ENCODE peak calls at places on chromosome 3, in eight cellular contexts. One of them, this sample, is unnamed.

GRCh38 chr3:148330486-148330885 is 367.2 kb upstream of the AGTR1 start:
- DNase-seq in astrocyte: no peak
- DNase-seq in nucleus accumbens: no peak
- DNase-seq in EL: no peak
- DNase-seq in stimulated activated effector memory CD8-positive, alpha-beta T cell treated with anti-CD3 and anti-CD28 coated beads, Interleukin-12 subunit alpha, Interleukin-12 subunit beta, amount 100 ng/mL, for 72 hours: no peak
- DNase-seq in B cell: no peak
- DNase-seq in fibroblast of pulmonary artery: no peak
- DNase-seq in stromal cell of bone marrow: no peak
- DNase-seq in this sample: no peak

GRCh38 chr3:42742688-42743087 is 30.4 kb downstream of the CCDC13 start:
- DNase-seq in astrocyte: no peak
- DNase-seq in fibroblast of pulmonary artery: no peak
- DNase-seq in stimulated activated effector memory CD8-positive, alpha-beta T cell treated with anti-CD3 and anti-CD28 coated beads, Interleukin-12 subunit alpha, Interleukin-12 subunit beta, amount 100 ng/mL, for 72 hours: peak; percentile 36
- DNase-seq in stromal cell of bone marrow: no peak
- DNase-seq in B cell: no peak
- DNase-seq in EL: no peak
- DNase-seq in nucleus accumbens: no peak
- DNase-seq in this sample: no peak

GRCh38 chr3:99900248-99900647 is 82.6 kb downstream of the CMSS1 start:
- DNase-seq in B cell: no peak
- DNase-seq in astrocyte: no peak
- DNase-seq in EL: no peak
- DNase-seq in stimulated activated effector memory CD8-positive, alpha-beta T cell treated with anti-CD3 and anti-CD28 coated beads, Interleukin-12 subunit alpha, Interleukin-12 subunit beta, amount 100 ng/mL, for 72 hours: no peak
- DNase-seq in fibroblast of pulmonary artery: no peak
- DNase-seq in nucleus accumbens: no peak
- DNase-seq in stromal cell of bone marrow: no peak
- DNase-seq in this sample: no peak

GRCh38 chr3:168134931-168135330 is 39.2 kb upstream of the GOLIM4 start:
- DNase-seq in fibroblast of pulmonary artery: no peak
- DNase-seq in EL: no peak
- DNase-seq in stromal cell of bone marrow: peak; percentile 45
- DNase-seq in stimulated activated effector memory CD8-positive, alpha-beta T cell treated with anti-CD3 and anti-CD28 coated beads, Interleukin-12 subunit alpha, Interleukin-12 subunit beta, amount 100 ng/mL, for 72 hours: no peak
- DNase-seq in B cell: no peak
- DNase-seq in nucleus accumbens: no peak
- DNase-seq in astrocyte: no peak
- DNase-seq in this sample: no peak

GRCh38 chr3:146470424-146470990 is 1.1 kb upstream of the PLSCR2 start:
- DNase-seq in B cell: no peak
- DNase-seq in stimulated activated effector memory CD8-positive, alpha-beta T cell treated with anti-CD3 and anti-CD28 coated beads, Interleukin-12 subunit alpha, Interleukin-12 subunit beta, amount 100 ng/mL, for 72 hours: no peak
- DNase-seq in nucleus accumbens: no peak
- DNase-seq in fibroblast of pulmonary artery: no peak
- DNase-seq in stromal cell of bone marrow: no peak
- DNase-seq in EL: no peak
- DNase-seq in astrocyte: no peak
- DNase-seq in this sample: no peak

GRCh38 chr3:114442251-114442650 is 148.4 kb downstream of the TIGIT start:
- DNase-seq in stimulated activated effector memory CD8-positive, alpha-beta T cell treated with anti-CD3 and anti-CD28 coated beads, Interleukin-12 subunit alpha, Interleukin-12 subunit beta, amount 100 ng/mL, for 72 hours: no peak
- DNase-seq in astrocyte: peak; percentile 68
- DNase-seq in EL: peak; percentile 72
- DNase-seq in fibroblast of pulmonary artery: peak; percentile 43
- DNase-seq in stromal cell of bone marrow: no peak
- DNase-seq in nucleus accumbens: no peak
- DNase-seq in B cell: no peak
- DNase-seq in this sample: no peak

GRCh38 chr3:50408445-50408953 is 49.2 kb upstream of the TMEM115 start:
- DNase-seq in stromal cell of bone marrow: no peak
- DNase-seq in fibroblast of pulmonary artery: no peak
- DNase-seq in B cell: no peak
- DNase-seq in EL: no peak
- DNase-seq in stimulated activated effector memory CD8-positive, alpha-beta T cell treated with anti-CD3 and anti-CD28 coated beads, Interleukin-12 subunit alpha, Interleukin-12 subunit beta, amount 100 ng/mL, for 72 hours: no peak
- DNase-seq in nucleus accumbens: no peak
- DNase-seq in astrocyte: no peak
- DNase-seq in this sample: no peak

GRCh38 chr3:26712211-26713026 is 89.8 kb downstream of the LRRC3B start:
- DNase-seq in EL: peak; percentile 21
- DNase-seq in stromal cell of bone marrow: peak; percentile 10
- DNase-seq in fibroblast of pulmonary artery: peak; percentile 23
- DNase-seq in astrocyte: no peak
- DNase-seq in B cell: no peak
- DNase-seq in nucleus accumbens: no peak
- DNase-seq in stimulated activated effector memory CD8-positive, alpha-beta T cell treated with anti-CD3 and anti-CD28 coated beads, Interleukin-12 subunit alpha, Interleukin-12 subunit beta, amount 100 ng/mL, for 72 hours: no peak
- DNase-seq in this sample: no peak

GRCh38 chr3:126346466-126346865 is 10.7 kb downstream of the KLF15 start:
- DNase-seq in EL: no peak
- DNase-seq in B cell: no peak
- DNase-seq in stimulated activated effector memory CD8-positive, alpha-beta T cell treated with anti-CD3 and anti-CD28 coated beads, Interleukin-12 subunit alpha, Interleukin-12 subunit beta, amount 100 ng/mL, for 72 hours: no peak
- DNase-seq in astrocyte: no peak
- DNase-seq in fibroblast of pulmonary artery: no peak
- DNase-seq in stromal cell of bone marrow: no peak
- DNase-seq in nucleus accumbens: no peak
- DNase-seq in this sample: no peak

GRCh38 chr3:54951405-54951804 is 23.5 kb upstream of the LRTM1 start:
- DNase-seq in astrocyte: peak; percentile 88
- DNase-seq in fibroblast of pulmonary artery: peak; percentile 90
- DNase-seq in stromal cell of bone marrow: peak; percentile 87
- DNase-seq in B cell: no peak
- DNase-seq in nucleus accumbens: peak; percentile 24
- DNase-seq in EL: peak; percentile 92
- DNase-seq in stimulated activated effector memory CD8-positive, alpha-beta T cell treated with anti-CD3 and anti-CD28 coated beads, Interleukin-12 subunit alpha, Interleukin-12 subunit beta, amount 100 ng/mL, for 72 hours: no peak
- DNase-seq in this sample: peak; percentile 72

GRCh38 chr3:168157301-168157700 is 61.6 kb upstream of the GOLIM4 start:
- DNase-seq in B cell: no peak
- DNase-seq in astrocyte: no peak
- DNase-seq in EL: no peak
- DNase-seq in stromal cell of bone marrow: no peak
- DNase-seq in fibroblast of pulmonary artery: no peak
- DNase-seq in stimulated activated effector memory CD8-positive, alpha-beta T cell treated with anti-CD3 and anti-CD28 coated beads, Interleukin-12 subunit alpha, Interleukin-12 subunit beta, amount 100 ng/mL, for 72 hours: no peak
- DNase-seq in nucleus accumbens: no peak
- DNase-seq in this sample: no peak

GRCh38 chr3:188469228-188469885 is 315.4 kb downstream of the LPP start:
- DNase-seq in stromal cell of bone marrow: no peak
- DNase-seq in stimulated activated effector memory CD8-positive, alpha-beta T cell treated with anti-CD3 and anti-CD28 coated beads, Interleukin-12 subunit alpha, Interleukin-12 subunit beta, amount 100 ng/mL, for 72 hours: no peak
- DNase-seq in EL: no peak
- DNase-seq in fibroblast of pulmonary artery: peak; percentile 52
- DNase-seq in astrocyte: peak; percentile 34
- DNase-seq in nucleus accumbens: no peak
- DNase-seq in B cell: no peak
- DNase-seq in this sample: no peak

GRCh38 chr3:76021376-76021775 is 236.0 kb upstream of the ZNF717 start:
- DNase-seq in fibroblast of pulmonary artery: no peak
- DNase-seq in nucleus accumbens: no peak
- DNase-seq in stromal cell of bone marrow: no peak
- DNase-seq in astrocyte: no peak
- DNase-seq in stimulated activated effector memory CD8-positive, alpha-beta T cell treated with anti-CD3 and anti-CD28 coated beads, Interleukin-12 subunit alpha, Interleukin-12 subunit beta, amount 100 ng/mL, for 72 hours: no peak
- DNase-seq in EL: no peak
- DNase-seq in B cell: no peak
- DNase-seq in this sample: no peak

GRCh38 chr3:104273046-104273649 is 1093.6 kb upstream of the ALCAM start:
- DNase-seq in EL: peak; percentile 55
- DNase-seq in fibroblast of pulmonary artery: peak; percentile 66
- DNase-seq in stromal cell of bone marrow: peak; percentile 31
- DNase-seq in stimulated activated effector memory CD8-positive, alpha-beta T cell treated with anti-CD3 and anti-CD28 coated beads, Interleukin-12 subunit alpha, Interleukin-12 subunit beta, amount 100 ng/mL, for 72 hours: no peak
- DNase-seq in astrocyte: peak; percentile 18
- DNase-seq in B cell: no peak
- DNase-seq in nucleus accumbens: no peak
- DNase-seq in this sample: peak; percentile 17

GRCh38 chr3:48405343-48405881 is 24.5 kb downstream of the PLXNB1 start:
- DNase-seq in nucleus accumbens: no peak
- DNase-seq in EL: no peak
- DNase-seq in B cell: peak; percentile 11
- DNase-seq in fibroblast of pulmonary artery: no peak
- DNase-seq in stromal cell of bone marrow: no peak
- DNase-seq in stimulated activated effector memory CD8-positive, alpha-beta T cell treated with anti-CD3 and anti-CD28 coated beads, Interleukin-12 subunit alpha, Interleukin-12 subunit beta, amount 100 ng/mL, for 72 hours: peak; percentile 45
- DNase-seq in astrocyte: no peak
- DNase-seq in this sample: no peak

GRCh38 chr3:152524198-152525140 is 255.7 kb downstream of the MBNL1 start:
- DNase-seq in fibroblast of pulmonary artery: peak; percentile 83
- DNase-seq in stromal cell of bone marrow: peak; percentile 33
- DNase-seq in nucleus accumbens: peak; percentile 10
- DNase-seq in stimulated activated effector memory CD8-positive, alpha-beta T cell treated with anti-CD3 and anti-CD28 coated beads, Interleukin-12 subunit alpha, Interleukin-12 subunit beta, amount 100 ng/mL, for 72 hours: peak; percentile 68
- DNase-seq in astrocyte: peak; percentile 16
- DNase-seq in EL: peak; percentile 54
- DNase-seq in B cell: no peak
- DNase-seq in this sample: peak; percentile 17

GRCh38 chr3:21989643-21990042 is 238.6 kb upstream of the ZNF385D start:
- DNase-seq in astrocyte: no peak
- DNase-seq in stromal cell of bone marrow: no peak
- DNase-seq in fibroblast of pulmonary artery: no peak
- DNase-seq in stimulated activated effector memory CD8-positive, alpha-beta T cell treated with anti-CD3 and anti-CD28 coated beads, Interleukin-12 subunit alpha, Interleukin-12 subunit beta, amount 100 ng/mL, for 72 hours: no peak
- DNase-seq in B cell: no peak
- DNase-seq in nucleus accumbens: no peak
- DNase-seq in EL: no peak
- DNase-seq in this sample: no peak

GRCh38 chr3:59771760-59772159 is 721.9 kb upstream of the CFAP20DC start:
- DNase-seq in fibroblast of pulmonary artery: peak; percentile 53
- DNase-seq in stromal cell of bone marrow: peak; percentile 57
- DNase-seq in EL: peak; percentile 86
- DNase-seq in astrocyte: peak; percentile 95
- DNase-seq in nucleus accumbens: no peak
- DNase-seq in stimulated activated effector memory CD8-positive, alpha-beta T cell treated with anti-CD3 and anti-CD28 coated beads, Interleukin-12 subunit alpha, Interleukin-12 subunit beta, amount 100 ng/mL, for 72 hours: no peak
- DNase-seq in B cell: no peak
- DNase-seq in this sample: peak; percentile 41

GRCh38 chr3:196501316-196502064 is 2.1 kb downstream of the RNF168 start:
- DNase-seq in fibroblast of pulmonary artery: peak; percentile 34
- DNase-seq in nucleus accumbens: no peak
- DNase-seq in B cell: no peak
- DNase-seq in stimulated activated effector memory CD8-positive, alpha-beta T cell treated with anti-CD3 and anti-CD28 coated beads, Interleukin-12 subunit alpha, Interleukin-12 subunit beta, amount 100 ng/mL, for 72 hours: no peak
- DNase-seq in stromal cell of bone marrow: no peak
- DNase-seq in astrocyte: peak; percentile 29
- DNase-seq in EL: peak; percentile 41
- DNase-seq in this sample: no peak

GRCh38 chr3:31934866-31935265 is 46.2 kb downstream of the OSBPL10 start:
- DNase-seq in B cell: no peak
- DNase-seq in nucleus accumbens: no peak
- DNase-seq in stromal cell of bone marrow: no peak
- DNase-seq in EL: no peak
- DNase-seq in stimulated activated effector memory CD8-positive, alpha-beta T cell treated with anti-CD3 and anti-CD28 coated beads, Interleukin-12 subunit alpha, Interleukin-12 subunit beta, amount 100 ng/mL, for 72 hours: no peak
- DNase-seq in fibroblast of pulmonary artery: peak; percentile 42
- DNase-seq in astrocyte: no peak
- DNase-seq in this sample: no peak

GRCh38 chr3:149886957-149887356 is 73.9 kb downstream of the RNF13 start:
- DNase-seq in nucleus accumbens: no peak
- DNase-seq in astrocyte: no peak
- DNase-seq in fibroblast of pulmonary artery: no peak
- DNase-seq in stimulated activated effector memory CD8-positive, alpha-beta T cell treated with anti-CD3 and anti-CD28 coated beads, Interleukin-12 subunit alpha, Interleukin-12 subunit beta, amount 100 ng/mL, for 72 hours: no peak
- DNase-seq in stromal cell of bone marrow: no peak
- DNase-seq in B cell: no peak
- DNase-seq in EL: no peak
- DNase-seq in this sample: no peak

GRCh38 chr3:14548321-14548729 is 8.2 kb upstream of the GRIP2 start:
- DNase-seq in stromal cell of bone marrow: peak; percentile 24
- DNase-seq in astrocyte: peak; percentile 29
- DNase-seq in fibroblast of pulmonary artery: peak; percentile 70
- DNase-seq in stimulated activated effector memory CD8-positive, alpha-beta T cell treated with anti-CD3 and anti-CD28 coated beads, Interleukin-12 subunit alpha, Interleukin-12 subunit beta, amount 100 ng/mL, for 72 hours: peak; percentile 61
- DNase-seq in nucleus accumbens: peak; percentile 29
- DNase-seq in EL: peak; percentile 57
- DNase-seq in B cell: no peak
- DNase-seq in this sample: no peak

GRCh38 chr3:131903988-131904415 is 130.8 kb downstream of the CPNE4 start:
- DNase-seq in EL: peak; percentile 89
- DNase-seq in stimulated activated effector memory CD8-positive, alpha-beta T cell treated with anti-CD3 and anti-CD28 coated beads, Interleukin-12 subunit alpha, Interleukin-12 subunit beta, amount 100 ng/mL, for 72 hours: no peak
- DNase-seq in stromal cell of bone marrow: peak; percentile 63
- DNase-seq in astrocyte: peak; percentile 99
- DNase-seq in fibroblast of pulmonary artery: peak; percentile 96
- DNase-seq in nucleus accumbens: no peak
- DNase-seq in B cell: no peak
- DNase-seq in this sample: peak; percentile 94

GRCh38 chr3:33887478-33887877 is 89.0 kb downstream of the PDCD6IP start:
- DNase-seq in fibroblast of pulmonary artery: no peak
- DNase-seq in nucleus accumbens: no peak
- DNase-seq in stimulated activated effector memory CD8-positive, alpha-beta T cell treated with anti-CD3 and anti-CD28 coated beads, Interleukin-12 subunit alpha, Interleukin-12 subunit beta, amount 100 ng/mL, for 72 hours: no peak
- DNase-seq in B cell: no peak
- DNase-seq in stromal cell of bone marrow: no peak
- DNase-seq in astrocyte: no peak
- DNase-seq in EL: no peak
- DNase-seq in this sample: no peak

GRCh38 chr3:44880284-44880683 is 5.9 kb downstream of the TGM4 start:
- DNase-seq in stimulated activated effector memory CD8-positive, alpha-beta T cell treated with anti-CD3 and anti-CD28 coated beads, Interleukin-12 subunit alpha, Interleukin-12 subunit beta, amount 100 ng/mL, for 72 hours: no peak
- DNase-seq in nucleus accumbens: no peak
- DNase-seq in stromal cell of bone marrow: no peak
- DNase-seq in fibroblast of pulmonary artery: no peak
- DNase-seq in EL: no peak
- DNase-seq in B cell: no peak
- DNase-seq in astrocyte: no peak
- DNase-seq in this sample: no peak

GRCh38 chr3:151770941-151771340 is 37.2 kb downstream of the AADACL2 start:
- DNase-seq in B cell: no peak
- DNase-seq in astrocyte: peak; percentile 24
- DNase-seq in stimulated activated effector memory CD8-positive, alpha-beta T cell treated with anti-CD3 and anti-CD28 coated beads, Interleukin-12 subunit alpha, Interleukin-12 subunit beta, amount 100 ng/mL, for 72 hours: no peak
- DNase-seq in nucleus accumbens: no peak
- DNase-seq in EL: no peak
- DNase-seq in fibroblast of pulmonary artery: peak; percentile 79
- DNase-seq in stromal cell of bone marrow: peak; percentile 75
- DNase-seq in this sample: no peak

GRCh38 chr3:45968706-45969105 is 25.4 kb downstream of the CXCR6 start:
- DNase-seq in stimulated activated effector memory CD8-positive, alpha-beta T cell treated with anti-CD3 and anti-CD28 coated beads, Interleukin-12 subunit alpha, Interleukin-12 subunit beta, amount 100 ng/mL, for 72 hours: no peak
- DNase-seq in stromal cell of bone marrow: no peak
- DNase-seq in EL: peak; percentile 76
- DNase-seq in B cell: no peak
- DNase-seq in astrocyte: peak; percentile 66
- DNase-seq in nucleus accumbens: no peak
- DNase-seq in fibroblast of pulmonary artery: peak; percentile 60
- DNase-seq in this sample: no peak

GRCh38 chr3:126338796-126339241 is 18.4 kb downstream of the KLF15 start:
- DNase-seq in nucleus accumbens: no peak
- DNase-seq in stromal cell of bone marrow: no peak
- DNase-seq in fibroblast of pulmonary artery: no peak
- DNase-seq in astrocyte: no peak
- DNase-seq in stimulated activated effector memory CD8-positive, alpha-beta T cell treated with anti-CD3 and anti-CD28 coated beads, Interleukin-12 subunit alpha, Interleukin-12 subunit beta, amount 100 ng/mL, for 72 hours: no peak
- DNase-seq in EL: no peak
- DNase-seq in B cell: peak; percentile 11
- DNase-seq in this sample: no peak

GRCh38 chr3:55571216-55571813 is 84.2 kb upstream of the WNT5A start:
- DNase-seq in B cell: no peak
- DNase-seq in astrocyte: peak; percentile 66
- DNase-seq in stimulated activated effector memory CD8-positive, alpha-beta T cell treated with anti-CD3 and anti-CD28 coated beads, Interleukin-12 subunit alpha, Interleukin-12 subunit beta, amount 100 ng/mL, for 72 hours: no peak
- DNase-seq in stromal cell of bone marrow: no peak
- DNase-seq in fibroblast of pulmonary artery: no peak
- DNase-seq in nucleus accumbens: no peak
- DNase-seq in EL: no peak
- DNase-seq in this sample: no peak